ENCODE peak calls at places on chromosomes 2 and 18, in eight cellular contexts. F is HS-5, H is endothelial cell, J is T-helper 9 cell, N is HTR-8/SVneo, S is frontal cortex, D is kidney tubule cell, K is Right ventricle myocardium superior. U is an unnamed sample.

GRCh38 chr2:172281648-172282576 is 145.5 kb upstream of the ITGA6 start:
- DNase-seq in F (peak; percentile 60), H (no peak), J (no peak), N (no peak), S (no peak), D (peak; percentile 68), K (no peak), U (no peak)

GRCh38 chr2:240876475-240877251 is 8.0 kb downstream of the AGXT start:
- DNase-seq in F (no peak), H (no peak), J (no peak), N (no peak), S (no peak), D (no peak), K (no peak), U (no peak)

GRCh38 chr2:151238527-151239487 is 22.9 kb downstream of the RBM43 start:
- DNase-seq in F (peak; percentile 54), H (peak; percentile 54), J (no peak), N (peak; percentile 74), S (no peak), D (peak; percentile 69), K (peak; percentile 56), U (peak; percentile 78)

GRCh38 chr2:46818141-46818552 is 97.5 kb downstream of the MCFD2 start:
- DNase-seq in F (no peak), H (no peak), J (no peak), N (no peak), S (no peak), D (no peak), K (peak; percentile 94), U (no peak)

GRCh38 chr18:37222383-37223378 is 342.9 kb downstream of the CELF4 start:
- DNase-seq in F (no peak), H (no peak), J (no peak), N (no peak), S (no peak), D (no peak), K (no peak), U (no peak)

GRCh38 chr2:240109386-240109785 is 26.7 kb downstream of the COPS9 start:
- DNase-seq in F (no peak), H (no peak), J (no peak), N (no peak), S (no peak), D (no peak), K (no peak), U (no peak)

GRCh38 chr2:9297156-9297555 is 90.5 kb downstream of the ASAP2 start:
- DNase-seq in F (no peak), H (no peak), J (no peak), N (no peak), S (no peak), D (no peak), K (no peak), U (no peak)

GRCh38 chr2:221429741-221430491 is 142.2 kb downstream of the EPHA4 start:
- DNase-seq in F (no peak), H (no peak), J (no peak), N (no peak), S (no peak), D (peak; percentile 56), K (peak; percentile 50), U (no peak)

GRCh38 chr18:61833387-61833786 is 59.4 kb downstream of the RNF152 start:
- DNase-seq in F (no peak), H (no peak), J (no peak), N (no peak), S (no peak), D (no peak), K (no peak), U (no peak)

GRCh38 chr2:23626701-23627181 is 241.8 kb downstream of the KLHL29 start:
- DNase-seq in F (no peak), H (no peak), J (no peak), N (no peak), S (no peak), D (no peak), K (peak; percentile 25), U (no peak)

GRCh38 chr2:133266075-133266925 is 302.0 kb downstream of the NCKAP5 start:
- DNase-seq in F (no peak), H (peak; percentile 43), J (no peak), N (peak; percentile 45), S (no peak), D (peak; percentile 17), K (peak; percentile 40), U (peak; percentile 74)

GRCh38 chr2:113274427-113274826 is 4.3 kb downstream of the PAX8 start:
- DNase-seq in F (no peak), H (no peak), J (no peak), N (no peak), S (no peak), D (peak; percentile 77), K (no peak), U (peak; percentile 39)

GRCh38 chr2:217837001-217837491 is 165.7 kb downstream of the TNS1 start:
- DNase-seq in F (no peak), H (no peak), J (no peak), N (no peak), S (no peak), D (no peak), K (peak; percentile 93), U (peak; percentile 26)

U was measured in left kidney.